ENCODE peak calls at places on chromosomes 16 and 17, in eight cellular contexts. B, K, A, Y, C, X, H and N are unnamed samples.

GRCh38 chr16:4309833-4310266 is 6.0 kb upstream of the GLIS2 start:
- DNase-seq in B (peak), K (peak), A (peak), Y (peak), C (peak), X (peak), H (peak), N (peak)

GRCh38 chr16:85082553-85083050 is 29.7 kb downstream of the CIBAR2 start:
- DNase-seq in B (no peak), K (no peak), A (no peak), Y (peak), C (no peak), X (no peak), H (no peak), N (no peak)

GRCh38 chr17:66518677-66519076 is 216.3 kb downstream of the PRKCA start:
- DNase-seq in B (no peak), K (no peak), A (no peak), Y (peak), C (no peak), X (no peak), H (no peak), N (peak)

GRCh38 chr17:3772764-3773163 is 28.2 kb downstream of the ITGAE start:
- DNase-seq in B (no peak), K (no peak), A (no peak), Y (no peak), C (no peak), X (no peak), H (no peak), N (no peak)

GRCh38 chr17:40317345-40317873 is 8.4 kb downstream of the RARA start:
- DNase-seq in B (peak), K (peak), A (peak), Y (peak), C (no peak), X (peak), H (peak), N (peak)

GRCh38 chr16:15490123-15490711 is 55.8 kb downstream of the BMERB1 start:
- DNase-seq in B (no peak), K (no peak), A (no peak), Y (no peak), C (no peak), X (no peak), H (no peak), N (no peak)

GRCh38 chr17:38663125-38663751 is 11.5 kb downstream of the EPOP start:
- DNase-seq in B (peak), K (peak), A (peak), Y (peak), C (peak), X (peak), H (peak), N (peak)

GRCh38 chr17:48102700-48103378 is 1.6 kb upstream of the CBX1 start:
- DNase-seq in B (no peak), K (no peak), A (no peak), Y (no peak), C (peak), X (peak), H (no peak), N (peak)

GRCh38 chr17:66276328-66276937 is 26.0 kb upstream of the PRKCA start:
- DNase-seq in B (peak), K (peak), A (peak), Y (no peak), C (peak), X (no peak), H (peak), N (peak)

GRCh38 chr16:47493358-47494337 is 32.5 kb downstream of the PHKB start:
- DNase-seq in B (no peak), K (no peak), A (no peak), Y (no peak), C (no peak), X (no peak), H (no peak), N (no peak)

GRCh38 chr16:23694707-23695373 is 16.2 kb downstream of the PLK1 start:
- DNase-seq in B (peak), K (peak), A (no peak), Y (peak), C (peak), X (no peak), H (peak), N (peak)

DNA sequence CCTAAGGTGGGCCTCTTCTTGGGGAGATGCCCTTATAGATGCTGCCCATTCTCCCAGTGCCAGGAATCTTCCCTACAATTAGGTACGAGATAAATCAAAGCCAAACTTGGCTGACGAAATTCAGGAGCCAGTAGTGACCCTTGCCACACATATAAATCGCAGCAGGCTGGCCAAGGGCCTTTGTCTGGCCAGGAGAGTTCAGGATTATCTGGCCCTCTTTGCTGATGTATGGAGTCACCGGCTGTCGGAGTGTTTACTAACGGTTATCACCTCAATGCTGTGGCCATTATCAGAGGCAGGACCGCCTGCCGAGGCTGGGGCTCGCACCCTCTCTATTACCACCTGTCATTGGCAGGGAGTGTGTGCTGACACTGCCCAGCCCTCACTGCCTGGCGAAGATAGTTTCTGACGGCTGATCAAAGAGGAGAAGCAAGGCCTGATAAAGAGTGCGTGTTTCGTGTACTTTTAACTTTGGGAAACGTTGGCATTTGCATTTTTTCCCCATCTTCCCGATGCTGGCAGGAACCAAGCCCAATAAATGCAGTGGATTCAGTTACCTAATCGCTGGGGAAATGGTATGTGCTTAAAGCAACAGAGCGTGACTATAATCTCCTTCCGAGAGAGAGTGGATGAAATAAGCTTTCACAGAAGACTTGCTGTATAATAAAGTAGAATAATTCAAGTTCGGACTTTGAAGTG is 32.8 kb upstream of the TBX2 start:
- DNase-seq in B (no peak), K (no peak), A (no peak), Y (no peak), C (no peak), X (peak), H (no peak), N (no peak)
- H3K4me3 ChIP-seq in B (no peak), K (no peak), A (no peak), Y (no peak), C (no peak), X (no peak), H (no peak), N (no peak)

GRCh38 chr17:17800504-17801021 is 36.2 kb downstream of the SREBF1 start:
- DNase-seq in B (no peak), K (no peak), A (no peak), Y (no peak), C (no peak), X (no peak), H (no peak), N (no peak)
- TF ChIP-seq CTCF in B (no peak), K (no peak), A (no peak), Y (no peak), C (no peak), X (no peak), H (no peak), N (no peak)

GRCh38 chr17:9241774-9242496 is 220.6 kb downstream of the NTN1 start:
- DNase-seq in B (no peak), K (no peak), A (no peak), Y (no peak), C (no peak), X (peak), H (no peak), N (no peak)

GRCh38 chr17:9239821-9240658 is 218.7 kb downstream of the NTN1 start:
- DNase-seq in B (peak), K (peak), A (peak), Y (peak), C (peak), X (peak), H (peak), N (peak)

GRCh38 chr17:9241371-9241712 is 220.0 kb downstream of the NTN1 start:
- DNase-seq in B (no peak), K (no peak), A (no peak), Y (no peak), C (peak), X (peak), H (no peak), N (no peak)

GRCh38 chr17:9239260-9239820 is 218.0 kb downstream of the NTN1 start:
- DNase-seq in B (peak), K (no peak), A (no peak), Y (no peak), C (no peak), X (peak), H (no peak), N (no peak)

DNA sequence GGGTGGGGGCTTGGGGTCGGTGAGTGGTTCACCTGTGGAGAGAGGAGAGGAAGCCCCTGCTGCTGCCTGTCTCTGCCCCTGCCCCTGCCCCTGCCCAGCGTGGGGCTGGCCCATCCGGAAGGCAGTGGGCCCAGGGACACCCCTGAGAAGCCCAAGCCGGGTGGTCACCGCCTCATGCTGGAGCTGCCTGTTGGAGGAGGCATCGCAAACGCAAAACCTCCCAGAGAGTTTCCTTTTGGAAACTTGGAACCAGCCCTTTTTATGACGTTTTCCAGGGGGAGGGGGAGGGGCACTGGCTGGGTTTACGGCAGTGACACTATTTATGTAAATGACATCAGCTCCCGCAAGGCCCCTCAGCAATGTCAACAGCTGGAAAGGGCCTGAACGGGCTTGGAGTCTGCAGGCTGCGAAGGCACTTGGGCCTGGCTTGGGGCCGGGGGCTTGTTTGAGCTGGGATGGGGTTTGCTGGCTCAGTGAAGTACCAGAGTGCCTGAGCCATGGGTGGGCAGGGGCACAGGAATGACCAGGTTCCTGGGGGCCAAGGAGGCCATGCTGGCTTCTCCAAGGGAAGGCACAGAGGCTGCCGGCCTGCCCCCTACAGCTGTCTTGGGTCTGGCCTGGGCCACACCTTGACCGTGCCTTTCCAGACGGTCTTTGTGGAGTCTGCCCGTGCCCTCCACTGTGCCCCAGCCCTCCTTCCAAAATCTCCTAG is 219.5 kb downstream of the NTN1 start:
- DNase-seq in B (peak), K (peak), A (no peak), Y (peak), C (peak), X (peak), H (peak), N (peak)
- H3K4me3 ChIP-seq in B (peak), K (no peak), A (no peak), Y (peak), C (no peak), X (peak), H (peak), N (peak)

GRCh38 chr17:28727727-28728363 is 743 bp upstream of the NEK8 start:
- DNase-seq in B (peak), K (no peak), A (peak), Y (peak), C (peak), X (peak), H (peak), N (peak)
- TF ChIP-seq CTCF in B (peak), K (peak), A (peak), Y (peak), C (no peak), X (no peak), H (peak), N (peak)

GRCh38 chr17:78361227-78361683 is 1.4 kb upstream of the SOCS3 start:
- DNase-seq in B (no peak), K (no peak), A (no peak), Y (no peak), C (no peak), X (no peak), H (no peak), N (no peak)

GRCh38 chr17:78359936-78360370 is at the start of gene SOCS3:
- DNase-seq in B (peak), K (peak), A (peak), Y (peak), C (peak), X (peak), H (peak), N (peak)

GRCh38 chr17:78362232-78362631 is 2.4 kb upstream of the SOCS3 start:
- DNase-seq in B (no peak), K (no peak), A (no peak), Y (no peak), C (no peak), X (no peak), H (no peak), N (no peak)

GRCh38 chr17:78359216-78359935 is 501 bp downstream of the SOCS3 start:
- DNase-seq in B (peak), K (no peak), A (no peak), Y (peak), C (peak), X (no peak), H (peak), N (peak)

DNA sequence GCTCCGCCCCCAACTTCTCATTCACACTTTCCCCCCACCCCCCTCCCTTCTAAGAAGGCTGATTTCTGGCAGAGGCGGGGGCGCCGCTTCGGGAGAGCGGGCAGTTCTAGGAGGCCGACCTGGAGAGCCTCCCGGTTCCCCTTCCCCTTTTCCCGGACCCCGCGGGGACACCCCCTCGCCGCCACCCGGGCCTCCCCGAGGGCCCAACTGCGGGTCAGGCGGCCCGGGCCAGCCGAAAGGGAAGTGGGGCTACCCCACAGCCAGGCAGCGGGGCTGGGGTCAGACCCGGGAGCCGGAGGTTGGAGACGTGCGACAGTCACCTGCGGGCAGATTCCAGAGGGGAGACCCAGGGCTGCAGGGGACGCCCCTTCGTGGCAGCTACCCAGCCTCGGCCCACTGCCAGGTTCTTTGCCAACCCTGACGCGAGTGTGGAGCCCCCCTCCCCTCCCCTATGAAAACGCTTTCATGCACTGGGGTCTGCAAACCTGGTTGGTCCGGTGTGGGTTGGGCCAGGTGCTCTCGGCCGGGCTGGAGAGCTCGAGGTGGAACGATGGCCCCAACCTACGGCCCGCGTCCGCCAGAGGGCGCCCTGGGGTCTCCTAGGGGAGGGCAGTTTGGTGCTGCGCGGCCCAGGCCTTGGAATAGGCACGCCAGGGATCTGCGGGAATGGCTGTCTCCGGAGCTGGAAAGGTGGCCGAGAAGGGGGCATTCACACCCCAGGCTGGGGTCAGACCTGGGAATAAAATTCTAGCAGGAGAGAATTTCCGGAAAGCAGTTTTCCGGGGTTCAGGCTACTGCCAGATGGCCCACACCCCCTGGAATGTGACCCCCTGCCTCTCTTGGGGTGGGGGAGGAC is 722 bp upstream of the SOCS3 start:
- DNase-seq in B (peak), K (peak), A (peak), Y (peak), C (peak), X (peak), H (peak), N (peak)
- H3K4me3 ChIP-seq in B (peak), K (peak), A (peak), Y (peak), C (no peak), X (peak), H (peak), N (peak)

DNA sequence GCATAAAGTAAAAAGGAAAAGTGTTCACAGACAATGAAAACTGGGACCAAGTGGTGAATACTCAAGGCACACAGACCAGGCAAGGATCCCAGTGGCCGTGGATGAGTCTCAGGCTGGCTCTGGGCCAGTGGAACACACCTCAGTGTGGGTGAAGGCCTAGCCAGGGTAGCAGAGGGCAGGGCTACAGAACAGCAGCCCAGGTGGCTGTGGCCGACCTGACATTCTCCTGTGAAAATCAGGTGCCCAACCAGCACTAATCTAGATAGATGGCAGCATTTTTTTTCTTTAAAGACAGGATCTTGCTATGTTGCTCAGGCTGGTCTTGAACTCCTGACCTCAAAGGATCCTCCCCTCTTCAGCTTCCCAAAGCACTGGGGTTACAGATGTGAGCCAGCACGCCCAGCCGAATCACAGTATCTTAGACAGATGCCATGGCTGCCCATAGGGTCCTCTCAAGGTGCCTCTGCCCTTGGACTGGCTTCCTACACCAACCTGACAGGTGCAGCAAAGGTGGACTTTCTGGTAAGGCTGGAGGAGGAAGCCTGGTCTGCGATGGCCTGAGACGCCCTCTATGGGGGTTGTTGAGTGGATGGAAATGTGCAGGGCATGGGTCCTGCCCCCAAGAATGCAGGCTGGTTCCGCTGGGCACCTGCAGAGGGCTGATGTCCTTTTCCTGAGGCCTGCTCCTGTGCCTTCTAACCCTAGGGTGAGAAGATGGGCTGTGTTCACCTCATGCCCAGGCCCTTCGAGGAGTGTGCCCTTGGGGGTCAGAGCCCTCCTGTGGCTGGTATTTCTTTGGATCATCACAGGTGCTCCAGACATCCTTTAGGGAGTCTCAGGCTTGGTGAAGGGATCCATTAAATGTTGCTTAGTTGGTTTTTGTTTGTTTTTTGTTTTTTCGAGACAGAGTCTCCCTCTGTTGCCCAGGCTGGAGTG is 3.8 kb upstream of the P4HB start:
- DNase-seq in B (no peak), K (no peak), A (no peak), Y (no peak), C (no peak), X (no peak), H (no peak), N (no peak)
- TF ChIP-seq CTCF in B (no peak), K (no peak), A (peak), Y (no peak), C (no peak), X (no peak), H (no peak), N (no peak)

GRCh38 chr16:55369151-55369550 is 45.1 kb downstream of the IRX6 start:
- DNase-seq in B (no peak), K (no peak), A (no peak), Y (no peak), C (no peak), X (no peak), H (no peak), N (no peak)

GRCh38 chr16:55373489-55373832 is 49.5 kb downstream of the IRX6 start:
- DNase-seq in B (no peak), K (no peak), A (no peak), Y (no peak), C (no peak), X (no peak), H (no peak), N (no peak)

GRCh38 chr16:55368205-55368604 is 44.2 kb downstream of the IRX6 start:
- DNase-seq in B (no peak), K (no peak), A (no peak), Y (no peak), C (no peak), X (no peak), H (no peak), N (no peak)

GRCh38 chr16:55372792-55373488 is 48.9 kb downstream of the IRX6 start:
- DNase-seq in B (no peak), K (no peak), A (no peak), Y (no peak), C (peak), X (peak), H (no peak), N (no peak)

DNA sequence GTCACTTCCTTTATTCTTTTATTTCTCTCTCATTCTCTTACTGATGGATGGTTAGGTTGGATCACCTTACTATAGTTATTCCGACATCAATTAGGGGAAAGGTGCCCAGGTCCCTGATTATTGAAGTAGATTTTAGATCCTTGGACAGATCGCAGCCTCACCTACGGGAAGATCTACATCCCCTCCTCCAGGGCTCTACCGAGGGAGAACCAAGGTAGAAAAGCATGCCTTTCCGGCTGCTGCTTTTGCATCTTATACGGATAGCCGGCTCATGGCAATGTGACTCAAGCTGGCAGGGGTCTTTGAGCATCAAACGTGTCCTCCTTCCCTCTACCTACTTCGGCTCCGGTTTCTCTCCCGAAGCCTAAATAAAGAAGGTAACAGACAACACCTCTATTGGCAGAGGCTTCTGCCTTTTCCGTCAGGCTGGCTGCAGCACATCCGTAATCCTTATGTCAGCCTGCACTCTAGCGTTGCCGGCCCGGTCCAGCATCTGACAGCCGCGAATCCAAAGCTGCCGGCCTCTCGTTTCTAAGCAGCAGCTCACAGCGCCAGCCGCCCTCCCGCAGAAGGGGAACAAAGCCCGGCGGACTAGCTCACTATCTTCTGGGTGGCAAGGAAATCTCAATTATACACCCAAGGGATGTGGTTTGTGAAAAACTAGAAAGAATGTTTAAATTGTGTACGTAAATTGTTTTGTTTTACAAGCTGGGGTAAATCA is 46.9 kb downstream of the IRX6 start:
- DNase-seq in B (no peak), K (peak), A (peak), Y (peak), C (peak), X (peak), H (peak), N (peak)
- H3K4me3 ChIP-seq in B (no peak), K (no peak), A (no peak), Y (peak), C (no peak), X (no peak), H (no peak), N (no peak)